ENCODE peak calls at places on chromosomes 4 and X, in four cellular contexts. N, V, S and X are unnamed samples.

GRCh38 chr4:69167300-69167699 is 47.2 kb downstream of the UGT2B11 start:
- DNase-seq in V (no peak), S (no peak), N (no peak), X (peak)

GRCh38 chr4:47612116-47613023 is 127.3 kb downstream of the ATP10D start:
- DNase-seq in S (no peak), N (no peak), V (no peak), X (no peak)

GRCh38 chr4:185039508-185040273 is 21.4 kb downstream of the HELT start:
- DNase-seq in V (peak), N (peak), S (peak), X (peak)

GRCh38 chr4:20418865-20419451 is 167.3 kb downstream of the SLIT2 start:
- DNase-seq in V (no peak), N (no peak), S (peak), X (peak)

GRCh38 chrX:109049903-109050302 is 313.5 kb upstream of the IRS4 start:
- DNase-seq in S (no peak), N (no peak), V (no peak), X (no peak)

GRCh38 chr4:85658766-85659439 is 184.0 kb downstream of the ARHGAP24 start:
- DNase-seq in N (no peak), V (no peak), S (no peak), X (no peak)

GRCh38 chr4:77773101-77773500 is 46.1 kb downstream of the CNOT6L start:
- DNase-seq in N (no peak), S (no peak), V (no peak), X (no peak)

GRCh38 chr4:40325406-40326019 is 9.6 kb upstream of the CHRNA9 start:
- DNase-seq in S (peak), N (peak), V (no peak), X (peak)

GRCh38 chrX:95065151-95065550 is 1391.1 kb downstream of the FAM133A start:
- DNase-seq in S (no peak), N (no peak), V (no peak), X (no peak)

GRCh38 chr4:110503588-110504435 is 27.9 kb downstream of the ENPEP start:
- DNase-seq in S (no peak), N (no peak), V (no peak), X (no peak)

GRCh38 chrX:8815460-8816065 is 14.4 kb upstream of the FAM9A start:
- DNase-seq in N (peak), V (no peak), S (peak), X (peak)

GRCh38 chr4:134024251-134024650 is 177.3 kb downstream of the PABPC4L start:
- DNase-seq in S (peak), N (no peak), V (no peak), X (peak)

GRCh38 chr4:103853627-103854026 is 133.8 kb upstream of the TACR3 start:
- DNase-seq in V (no peak), N (no peak), S (no peak), X (no peak)

GRCh38 chr4:54232151-54232688 is 3.1 kb downstream of the PDGFRA start:
- DNase-seq in N (no peak), V (peak), S (no peak), X (no peak)

GRCh38 chr4:102263024-102263787 is 82.1 kb downstream of the SLC39A8 start:
- DNase-seq in N (no peak), V (no peak), S (peak), X (peak)

GRCh38 chr4:41838590-41838989 is 90.1 kb upstream of the PHOX2B start:
- DNase-seq in S (no peak), N (no peak), V (no peak), X (no peak)

GRCh38 chr4:153314915-153315314 is 29.6 kb upstream of the MND1 start:
- DNase-seq in S (no peak), N (no peak), V (no peak), X (no peak)

GRCh38 chr4:56752985-56753384 is 68.5 kb downstream of the SPINK2 start:
- DNase-seq in S (no peak), N (no peak), V (no peak), X (no peak)

GRCh38 chrX:129793604-129794191 is 13.9 kb downstream of the SASH3 start:
- DNase-seq in N (no peak), S (no peak), V (no peak), X (no peak)

GRCh38 chr4:17521595-17521994 is 6.6 kb downstream of the CLRN2 start:
- DNase-seq in N (no peak), S (no peak), V (no peak), X (no peak)

GRCh38 chr4:99021386-99021785 is 25.9 kb downstream of the METAP1 start:
- DNase-seq in N (no peak), S (no peak), V (no peak), X (no peak)

GRCh38 chr4:140136509-140136908 is 17.5 kb downstream of the MAML3 start:
- DNase-seq in N (no peak), S (no peak), V (no peak), X (peak)

GRCh38 chr4:140137654-140138053 is 16.3 kb downstream of the MAML3 start:
- DNase-seq in N (no peak), S (no peak), V (no peak), X (peak)

GRCh38 chr4:140133576-140133975 is 20.4 kb downstream of the MAML3 start:
- DNase-seq in V (no peak), N (no peak), S (no peak), X (peak)

GRCh38 chr4:140134780-140135179 is 19.2 kb downstream of the MAML3 start:
- DNase-seq in S (no peak), V (no peak), N (no peak), X (no peak)

DNA sequence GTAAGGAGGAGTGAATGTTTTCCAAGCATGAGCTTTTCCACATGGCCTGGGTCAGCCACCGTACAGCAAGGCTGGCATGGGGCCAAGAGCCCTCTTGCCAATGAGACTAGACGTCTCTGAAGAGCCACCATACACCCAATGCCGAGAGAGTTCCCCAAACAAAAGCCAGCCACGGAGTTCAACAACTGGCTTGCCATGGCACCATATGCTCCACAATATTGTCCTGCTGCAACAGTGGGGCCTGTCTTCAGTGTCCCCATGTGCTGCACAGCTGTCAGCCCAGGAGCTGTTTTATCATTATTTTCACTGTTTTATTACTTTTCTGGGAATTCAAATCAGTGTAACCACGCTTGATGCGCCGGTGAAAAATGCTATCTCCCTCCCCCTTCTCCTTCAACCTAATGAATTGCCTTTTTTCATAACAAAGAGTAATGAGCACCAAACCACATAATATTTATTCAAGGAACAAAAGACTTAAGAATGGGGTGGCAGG is 18.4 kb downstream of the MAML3 start:
- DNase-seq in S (no peak), V (no peak), N (no peak), X (peak)
- TF ChIP-seq RFX5 in S (no peak), V (no peak), N (no peak), X (no peak)

GRCh38 chr4:34720563-34720962 is 1523.8 kb downstream of the ARAP2 start:
- DNase-seq in S (peak), N (no peak), V (no peak), X (peak)
- TF ChIP-seq KDM1A in S (no peak), N (no peak), V (no peak), X (no peak)

DNA sequence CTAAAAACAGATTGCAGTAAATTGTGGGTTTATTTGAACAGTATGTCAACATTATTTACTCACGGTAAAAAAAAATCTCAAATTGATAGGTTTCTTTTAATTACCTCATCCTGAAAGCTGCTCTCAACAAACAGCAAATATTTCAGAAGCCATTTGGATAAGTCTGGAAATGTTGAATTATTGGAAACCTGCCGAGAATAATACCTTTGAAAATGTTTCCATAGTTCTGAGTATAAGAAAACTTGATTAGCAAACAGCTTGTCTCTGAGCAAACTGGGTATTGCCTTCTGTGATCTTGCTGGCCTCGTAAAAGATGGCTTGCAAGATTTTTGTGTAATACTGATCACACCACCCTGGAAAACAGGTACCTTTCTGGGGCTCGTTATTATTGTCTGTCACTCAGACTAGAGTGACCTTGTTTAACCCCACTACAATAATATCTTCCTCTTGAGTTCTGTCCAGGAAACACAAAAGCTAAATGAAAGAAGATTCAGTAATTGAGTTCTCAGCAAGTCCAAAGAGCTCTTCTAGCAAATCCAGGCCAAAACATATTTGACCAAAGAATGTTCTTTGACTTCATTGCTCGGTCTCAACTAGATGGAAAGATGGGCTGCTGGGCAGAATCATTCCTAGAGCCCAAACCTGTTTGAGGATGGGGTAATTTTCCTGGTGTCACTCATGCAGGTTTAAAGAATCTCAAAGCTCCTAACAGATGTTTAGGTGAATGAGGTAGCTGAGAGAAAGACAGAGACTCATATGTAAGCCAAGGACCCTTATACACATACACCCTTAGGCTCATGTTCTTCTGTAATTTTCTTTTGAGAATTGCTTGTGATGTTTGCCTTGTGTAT is 255.6 kb upstream of the JADE1 start:
- DNase-seq in N (no peak), S (no peak), V (no peak), X (no peak)
- TF ChIP-seq RFX5 in N (no peak), S (no peak), V (no peak), X (no peak)

GRCh38 chr4:26061248-26061986 is 147.4 kb downstream of the SMIM20 start:
- DNase-seq in S (peak), V (peak), N (peak), X (peak)
- TF ChIP-seq KDM1A in S (no peak), V (no peak), N (no peak), X (no peak)

DNA sequence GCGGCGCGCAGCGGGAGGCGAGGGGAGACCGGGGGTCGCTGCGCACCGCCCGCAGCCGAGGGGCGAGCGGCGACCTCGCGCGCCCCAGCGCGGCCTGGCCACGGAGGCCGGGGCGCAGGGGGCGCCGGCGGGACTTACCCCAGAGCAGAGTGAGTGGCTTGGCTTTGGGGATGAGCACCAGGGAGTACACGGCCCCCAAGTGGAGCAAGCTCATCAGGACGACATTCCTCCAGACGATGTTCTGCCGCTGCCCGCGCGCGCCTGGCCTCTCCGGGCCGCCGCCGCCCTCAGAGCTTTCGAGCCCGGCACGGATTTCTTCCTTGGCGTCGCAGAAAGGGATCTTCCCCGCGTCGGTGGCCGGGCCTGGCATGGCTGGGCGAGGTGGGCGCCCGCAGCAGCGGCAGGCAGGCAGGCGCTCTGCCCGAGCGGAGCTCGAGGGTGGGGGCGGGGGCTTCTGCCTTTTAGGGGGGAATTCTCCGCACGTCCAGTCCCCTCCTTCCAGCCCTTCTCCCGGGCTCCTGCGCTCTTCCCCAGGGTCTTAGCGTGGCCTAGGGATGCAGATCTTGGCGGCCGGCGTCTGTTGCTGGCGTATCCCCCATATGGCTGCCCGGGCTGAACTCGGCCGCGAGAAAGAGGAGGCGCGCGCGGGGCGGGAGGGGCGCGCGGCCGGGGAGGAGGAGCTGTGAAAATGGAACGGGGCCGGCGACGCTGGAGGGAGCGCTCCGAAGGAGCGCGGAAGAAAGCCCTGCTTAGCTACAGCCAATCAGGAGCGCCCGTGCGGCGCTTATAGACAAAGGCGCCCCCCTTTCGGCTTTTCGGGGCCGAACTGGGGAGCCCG is at the start of gene SCD5:
- DNase-seq in V (peak), N (peak), S (no peak), X (peak)
- TF ChIP-seq RFX5 in V (no peak), N (no peak), S (no peak), X (no peak)

GRCh38 chrX:118353081-118353850 is 7.4 kb downstream of the WDR44 start:
- DNase-seq in S (no peak), N (no peak), V (no peak), X (no peak)
- TF ChIP-seq KDM1A in S (no peak), N (no peak), V (no peak), X (no peak)

GRCh38 chr4:23789765-23790164 is 100.1 kb downstream of the PPARGC1A start:
- DNase-seq in V (no peak), N (no peak), S (peak), X (no peak)

GRCh38 chr4:23788460-23788859 is 101.4 kb downstream of the PPARGC1A start:
- DNase-seq in N (no peak), S (peak), V (no peak), X (no peak)

GRCh38 chr4:23782778-23783455 is 106.9 kb downstream of the PPARGC1A start:
- DNase-seq in S (no peak), N (no peak), V (no peak), X (no peak)

DNA sequence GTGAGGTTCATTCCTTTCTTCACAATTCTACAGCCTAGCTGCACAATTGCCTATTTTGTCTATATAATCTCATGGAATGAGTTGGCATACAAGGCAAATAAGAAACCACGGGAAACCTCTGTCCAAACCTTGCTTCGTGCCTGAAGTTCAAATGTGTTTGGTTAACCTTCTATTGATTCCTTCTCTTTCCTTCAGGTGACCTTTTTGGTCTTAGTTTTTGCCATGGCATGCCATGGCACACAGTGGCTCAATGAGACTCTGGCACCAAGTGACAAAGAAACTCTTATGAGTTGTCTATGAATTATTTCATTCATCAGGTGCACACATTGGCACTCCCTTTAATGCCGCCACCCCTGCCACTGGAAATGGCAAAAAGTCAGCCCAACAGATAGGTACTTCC is 101.8 kb downstream of the PPARGC1A start:
- DNase-seq in S (peak), N (no peak), V (no peak), X (no peak)
- TF ChIP-seq RFX5 in S (no peak), N (no peak), V (no peak), X (no peak)

GRCh38 chr4:7540216-7540615 is 105.5 kb upstream of the PSAPL1 start:
- DNase-seq in V (no peak), S (no peak), N (no peak), X (no peak)

GRCh38 chr4:7539186-7539585 is 104.5 kb upstream of the PSAPL1 start:
- DNase-seq in S (no peak), N (no peak), V (no peak), X (no peak)

GRCh38 chr4:7541414-7541810 is 106.7 kb upstream of the PSAPL1 start:
- DNase-seq in S (no peak), N (no peak), V (no peak), X (no peak)

GRCh38 chr4:7539659-7540058 is 104.9 kb upstream of the PSAPL1 start:
- DNase-seq in V (no peak), N (peak), S (peak), X (peak)

DNA sequence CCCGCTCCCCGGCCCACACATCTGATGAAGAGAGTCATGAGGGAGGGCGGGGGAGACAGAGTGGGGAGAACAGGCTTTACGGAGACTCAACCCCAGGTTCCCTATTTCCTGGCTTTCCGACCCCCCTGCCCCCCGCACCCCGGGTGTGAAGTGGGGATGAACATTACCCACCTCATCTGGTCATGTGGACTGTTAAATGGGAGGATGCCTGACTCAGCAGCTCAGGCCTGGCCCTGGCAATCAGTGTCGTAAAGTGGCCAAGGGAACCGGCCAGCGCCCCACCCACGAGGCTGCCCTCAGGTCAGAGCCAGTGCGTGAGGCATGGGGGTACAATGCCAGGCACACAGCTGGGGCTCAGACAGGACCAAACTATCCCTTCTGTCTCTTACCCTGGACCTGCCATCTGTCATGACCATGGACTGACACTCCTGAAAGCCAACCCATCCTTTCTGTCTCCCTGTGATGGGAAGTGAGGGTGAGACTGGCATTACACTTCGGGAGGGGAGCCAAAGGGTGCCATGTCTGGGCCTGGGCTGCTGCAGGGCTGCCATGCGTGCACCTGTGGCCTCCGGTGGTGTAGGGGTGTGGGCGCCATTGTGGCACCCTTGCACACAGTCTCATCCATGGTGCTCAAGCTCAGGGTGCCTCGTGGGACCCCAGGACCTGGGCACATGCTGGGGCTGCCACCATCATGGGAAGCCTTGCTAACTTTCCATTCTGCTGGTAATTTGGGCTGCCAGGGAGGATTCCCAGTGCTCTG is 106.1 kb upstream of the PSAPL1 start:
- DNase-seq in S (no peak), N (no peak), V (no peak), X (no peak)
- TF ChIP-seq KDM1A in S (no peak), N (no peak), V (no peak), X (no peak)

DNA sequence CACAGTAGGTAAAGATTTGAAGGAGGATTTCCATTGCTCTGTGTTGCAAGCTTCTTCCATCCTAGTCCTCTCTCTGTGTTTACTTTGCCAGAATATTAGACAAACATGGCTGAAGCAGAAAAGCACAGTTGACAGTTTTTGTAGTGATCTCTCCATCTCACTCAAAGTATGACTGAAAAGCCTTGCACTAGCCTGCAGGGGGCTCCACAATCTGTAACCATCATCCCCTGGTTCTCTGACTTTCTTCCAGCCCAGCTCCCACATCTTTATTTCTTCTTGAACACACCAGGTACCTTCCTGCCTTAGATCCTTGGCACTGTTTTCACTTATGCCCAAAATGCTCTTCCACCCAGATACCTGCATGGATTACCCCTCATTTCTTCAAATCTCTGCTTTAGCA is 34.1 kb upstream of the HHIP start:
- DNase-seq in S (peak), V (peak), N (peak), X (peak)
- TF ChIP-seq RFX5 in S (no peak), V (no peak), N (no peak), X (no peak)

GRCh38 chr4:24956091-24956490 is 43.2 kb upstream of the CCDC149 start:
- DNase-seq in S (no peak), N (no peak), V (no peak), X (no peak)
- TF ChIP-seq KDM1A in S (no peak), N (no peak), V (no peak), X (no peak)